ENCODE peak calls at places on chromosomes 7 and 10, in five cellular contexts. O, W, R, G and Z are unnamed samples.

GRCh38 chr7:151727579-151728285 is 149.2 kb downstream of the PRKAG2 start:
- DNase-seq in O (peak), W (no peak), R (peak), G (no peak), Z (peak)

GRCh38 chr7:108001759-108002725 is 919 bp downstream of the LAMB1 start:
- DNase-seq in O (peak), W (no peak), R (peak), G (no peak), Z (peak)

GRCh38 chr7:132782777-132783633 is 206.7 kb upstream of the PLXNA4 start:
- DNase-seq in O (no peak), W (no peak), R (no peak), G (peak), Z (no peak)

GRCh38 chr7:135801045-135801693 is 52.6 kb upstream of the FAM180A start:
- DNase-seq in O (peak), W (no peak), R (no peak), G (peak), Z (peak)

GRCh38 chr10:77927343-77928256 is 1.0 kb upstream of the DLG5 start:
- DNase-seq in O (no peak), W (no peak), R (no peak), G (no peak), Z (no peak)

GRCh38 chr10:10056958-10057357 is 960.7 kb upstream of the CELF2 start:
- DNase-seq in O (no peak), W (no peak), R (no peak), G (no peak), Z (no peak)

GRCh38 chr7:101954494-101954893 is 137.1 kb downstream of the CUX1 start:
- DNase-seq in O (no peak), W (no peak), R (no peak), G (no peak), Z (no peak)

GRCh38 chr10:77592946-77593636 is 44.5 kb downstream of the KCNMA1 start:
- DNase-seq in O (no peak), W (no peak), R (no peak), G (no peak), Z (no peak)

GRCh38 chr7:39967420-39968161 is 17.5 kb downstream of the CDK13 start:
- DNase-seq in O (no peak), W (no peak), R (no peak), G (no peak), Z (no peak)